ENCODE peak calls at places on chromosome 10, in four cellular contexts. O, Z, K and L are unnamed samples.

GRCh38 chr10:93072225-93072712 is 1.4 kb upstream of the CYP26A1 start:
- DNase-seq in K (no peak), O (no peak), Z (no peak), L (peak)

GRCh38 chr10:126955934-126956711 is 50.9 kb downstream of the DOCK1 start:
- DNase-seq in O (no peak), K (peak), Z (no peak), L (no peak)

GRCh38 chr10:74640134-74640533 is 186.3 kb upstream of the KAT6B start:
- DNase-seq in K (peak), O (no peak), Z (no peak), L (no peak)

GRCh38 chr10:69004821-69005220 is 16.2 kb downstream of the KIFBP start:
- DNase-seq in K (peak), Z (no peak), O (no peak), L (no peak)

GRCh38 chr10:133226251-133226808 is 3.7 kb upstream of the UTF1 start:
- DNase-seq in O (no peak), K (no peak), Z (peak), L (peak)

GRCh38 chr10:122475130-122475529 is 13.8 kb downstream of the HTRA1 start:
- DNase-seq in O (no peak), K (no peak), Z (no peak), L (no peak)

GRCh38 chr10:77392851-77393250 is 244.8 kb downstream of the KCNMA1 start:
- DNase-seq in Z (no peak), K (peak), O (no peak), L (no peak)

GRCh38 chr10:129927351-129928120 is 36.5 kb downstream of the EBF3 start:
- DNase-seq in K (no peak), Z (no peak), O (no peak), L (no peak)

GRCh38 chr10:111081595-111081994 is 4.8 kb downstream of the ADRA2A start:
- DNase-seq in Z (no peak), K (no peak), O (no peak), L (no peak)

GRCh38 chr10:67763499-67764011 is 67.6 kb upstream of the CTNNA3 start:
- DNase-seq in Z (peak), K (peak), O (peak), L (peak)

GRCh38 chr10:1153253-1153763 is 97.1 kb downstream of the WDR37 start:
- DNase-seq in O (no peak), K (no peak), Z (no peak), L (no peak)

GRCh38 chr10:46264737-46265368 is 21.9 kb upstream of the ANTXRL start:
- DNase-seq in Z (no peak), O (no peak), K (no peak), L (no peak)

GRCh38 chr10:4081691-4082111 is 296.7 kb upstream of the KLF6 start:
- DNase-seq in O (no peak), K (no peak), Z (no peak), L (no peak)

GRCh38 chr10:128156999-128157755 is 31.0 kb upstream of the MKI67 start:
- DNase-seq in K (no peak), O (no peak), Z (no peak), L (no peak)

GRCh38 chr10:116767235-116767634 is 24.9 kb upstream of the HSPA12A start:
- DNase-seq in Z (no peak), K (no peak), O (no peak), L (no peak)

GRCh38 chr10:100886946-100887345 is 25.8 kb upstream of the SLF2 start:
- DNase-seq in O (no peak), Z (no peak), K (peak), L (no peak)

GRCh38 chr10:95756061-95756751 is at the start of gene ENTPD1:
- DNase-seq in K (peak), Z (no peak), O (no peak), L (no peak)

GRCh38 chr10:73405556-73405955 is 8.3 kb downstream of the ANXA7 start:
- DNase-seq in Z (no peak), O (no peak), K (no peak), L (no peak)